ENCODE peak calls at places on chromosomes 16 and 17, in nine cellular contexts. One of them, this sample, is unnamed.

GRCh38 chr16:48064971-48065370 is 90.8 kb downstream of the ABCC12 start:
- DNase-seq in lung: no peak
- DNase-seq in stomach: no peak
- DNase-seq in ascending aorta: no peak
- DNase-seq in neural progenitor cell: no peak
- DNase-seq in A549: no peak
- DNase-seq in CD8-positive, alpha-beta memory T cell: no peak
- DNase-seq in cardiac muscle cell: peak; percentile 26
- DNase-seq in gastrocnemius medialis: no peak
- DNase-seq in this sample: no peak

GRCh38 chr16:81604960-81605383 is 160.4 kb downstream of the CMIP start:
- DNase-seq in lung: no peak
- DNase-seq in stomach: peak; percentile 49
- DNase-seq in ascending aorta: no peak
- DNase-seq in neural progenitor cell: no peak
- DNase-seq in A549: no peak
- DNase-seq in CD8-positive, alpha-beta memory T cell: no peak
- DNase-seq in cardiac muscle cell: peak; percentile 54
- DNase-seq in gastrocnemius medialis: no peak
- DNase-seq in this sample: no peak

GRCh38 chr16:4852221-4852872 is 5.1 kb downstream of the UBN1 start:
- DNase-seq in lung: no peak
- DNase-seq in stomach: no peak
- DNase-seq in ascending aorta: no peak
- DNase-seq in neural progenitor cell: no peak
- DNase-seq in A549: peak; percentile 51
- DNase-seq in CD8-positive, alpha-beta memory T cell: no peak
- DNase-seq in cardiac muscle cell: peak; percentile 17
- DNase-seq in gastrocnemius medialis: no peak
- DNase-seq in this sample: peak; percentile 43

GRCh38 chr17:7282752-7283321 is 1.3 kb downstream of the SLC2A4 start:
- DNase-seq in lung: no peak
- DNase-seq in stomach: no peak
- DNase-seq in ascending aorta: no peak
- DNase-seq in neural progenitor cell: no peak
- DNase-seq in A549: no peak
- DNase-seq in CD8-positive, alpha-beta memory T cell: no peak
- DNase-seq in cardiac muscle cell: no peak
- DNase-seq in gastrocnemius medialis: peak; percentile 80
- DNase-seq in this sample: no peak

GRCh38 chr17:42989726-42990652 is 8.2 kb upstream of the RPL27 start:
- DNase-seq in lung: no peak
- DNase-seq in stomach: no peak
- DNase-seq in ascending aorta: no peak
- DNase-seq in neural progenitor cell: no peak
- DNase-seq in A549: peak; percentile 76
- DNase-seq in CD8-positive, alpha-beta memory T cell: no peak
- DNase-seq in cardiac muscle cell: no peak
- DNase-seq in gastrocnemius medialis: no peak
- DNase-seq in this sample: no peak

GRCh38 chr17:4945944-4946280 is 2.4 kb downstream of the PFN1 start:
- DNase-seq in lung: no peak
- DNase-seq in stomach: no peak
- DNase-seq in ascending aorta: no peak
- DNase-seq in neural progenitor cell: no peak
- DNase-seq in A549: no peak
- DNase-seq in CD8-positive, alpha-beta memory T cell: no peak
- DNase-seq in cardiac muscle cell: no peak
- DNase-seq in gastrocnemius medialis: no peak
- DNase-seq in this sample: no peak

GRCh38 chr17:49759203-49759602 is 4.7 kb downstream of the FAM117A start:
- DNase-seq in lung: no peak
- DNase-seq in stomach: no peak
- DNase-seq in ascending aorta: no peak
- DNase-seq in neural progenitor cell: no peak
- DNase-seq in A549: no peak
- DNase-seq in CD8-positive, alpha-beta memory T cell: no peak
- DNase-seq in cardiac muscle cell: no peak
- DNase-seq in gastrocnemius medialis: no peak
- DNase-seq in this sample: no peak

GRCh38 chr17:82016061-82016874 is 6.4 kb downstream of the CENPX start:
- DNase-seq in lung: no peak
- DNase-seq in stomach: no peak
- DNase-seq in ascending aorta: no peak
- DNase-seq in neural progenitor cell: no peak
- DNase-seq in A549: no peak
- DNase-seq in CD8-positive, alpha-beta memory T cell: no peak
- DNase-seq in cardiac muscle cell: no peak
- DNase-seq in gastrocnemius medialis: no peak
- DNase-seq in this sample: no peak

GRCh38 chr16:89615596-89616090 is 2.2 kb downstream of the DPEP1 start:
- DNase-seq in lung: no peak
- DNase-seq in stomach: peak; percentile 47
- DNase-seq in ascending aorta: no peak
- DNase-seq in neural progenitor cell: peak; percentile 67
- DNase-seq in A549: peak; percentile 47
- DNase-seq in CD8-positive, alpha-beta memory T cell: no peak
- DNase-seq in cardiac muscle cell: peak; percentile 19
- DNase-seq in gastrocnemius medialis: no peak
- DNase-seq in this sample: peak; percentile 34

GRCh38 chr16:61050547-61050946 is 985.7 kb downstream of the CDH8 start:
- DNase-seq in lung: no peak
- DNase-seq in stomach: no peak
- DNase-seq in ascending aorta: no peak
- DNase-seq in neural progenitor cell: no peak
- DNase-seq in A549: no peak
- DNase-seq in CD8-positive, alpha-beta memory T cell: no peak
- DNase-seq in cardiac muscle cell: no peak
- DNase-seq in gastrocnemius medialis: no peak
- DNase-seq in this sample: no peak

GRCh38 chr17:36920032-36921000 is 17.0 kb upstream of the LHX1 start:
- DNase-seq in lung: no peak
- DNase-seq in stomach: no peak
- DNase-seq in ascending aorta: no peak
- DNase-seq in neural progenitor cell: peak; percentile 67
- DNase-seq in A549: peak; percentile 89
- DNase-seq in CD8-positive, alpha-beta memory T cell: no peak
- DNase-seq in cardiac muscle cell: no peak
- DNase-seq in gastrocnemius medialis: no peak
- DNase-seq in this sample: no peak

GRCh38 chr16:72858611-72859493 is 189.1 kb downstream of the ZFHX3 start:
- DNase-seq in lung: no peak
- DNase-seq in stomach: no peak
- DNase-seq in ascending aorta: peak; percentile 14
- DNase-seq in neural progenitor cell: no peak
- DNase-seq in A549: no peak
- DNase-seq in CD8-positive, alpha-beta memory T cell: no peak
- DNase-seq in cardiac muscle cell: peak; percentile 74
- DNase-seq in gastrocnemius medialis: no peak
- DNase-seq in this sample: no peak

GRCh38 chr17:73519011-73519410 is 125.2 kb downstream of the SDK2 start:
- DNase-seq in lung: no peak
- DNase-seq in stomach: no peak
- DNase-seq in ascending aorta: no peak
- DNase-seq in neural progenitor cell: no peak
- DNase-seq in A549: no peak
- DNase-seq in CD8-positive, alpha-beta memory T cell: no peak
- DNase-seq in cardiac muscle cell: no peak
- DNase-seq in gastrocnemius medialis: no peak
- DNase-seq in this sample: no peak

GRCh38 chr16:56610017-56610608 is 1.7 kb downstream of the MT2A start:
- DNase-seq in lung: peak; percentile 58
- DNase-seq in stomach: peak; percentile 47
- DNase-seq in ascending aorta: no peak
- DNase-seq in neural progenitor cell: no peak
- DNase-seq in A549: peak; percentile 21
- DNase-seq in CD8-positive, alpha-beta memory T cell: peak; percentile 52
- DNase-seq in cardiac muscle cell: peak; percentile 85
- DNase-seq in gastrocnemius medialis: peak; percentile 86
- DNase-seq in this sample: peak; percentile 61

GRCh38 chr17:61414141-61414935 is 14.7 kb downstream of the TBX2 start:
- DNase-seq in lung: peak; percentile 59
- DNase-seq in stomach: peak; percentile 25
- DNase-seq in ascending aorta: peak; percentile 8
- DNase-seq in neural progenitor cell: no peak
- DNase-seq in A549: no peak
- DNase-seq in CD8-positive, alpha-beta memory T cell: no peak
- DNase-seq in cardiac muscle cell: peak; percentile 48
- DNase-seq in gastrocnemius medialis: peak; percentile 11
- DNase-seq in this sample: peak; percentile 29

DNA sequence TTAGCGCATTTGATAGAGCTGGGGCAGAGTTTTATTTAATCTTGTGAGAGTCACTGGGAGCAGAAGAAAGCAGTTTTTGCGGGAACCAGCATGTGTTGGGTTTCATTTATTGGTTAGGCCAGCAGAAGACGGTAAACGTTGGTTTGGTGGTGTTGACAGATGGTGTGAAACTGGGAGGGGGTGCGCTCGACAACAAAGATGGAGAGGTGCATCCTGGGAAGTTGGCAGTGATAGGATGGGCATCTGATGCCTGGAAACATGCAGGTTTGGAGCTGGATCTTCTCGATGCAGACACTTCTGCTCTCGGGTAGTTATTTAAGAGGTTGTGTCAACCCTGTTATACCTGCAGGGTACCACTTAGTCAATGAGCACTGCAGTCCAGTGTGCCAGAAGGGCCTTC is 24.9 kb upstream of the CLEC18A start:
- DNase-seq in lung: no peak
- DNase-seq in stomach: no peak
- DNase-seq in ascending aorta: no peak
- DNase-seq in neural progenitor cell: no peak
- DNase-seq in A549: no peak
- DNase-seq in CD8-positive, alpha-beta memory T cell: no peak
- DNase-seq in cardiac muscle cell: no peak
- DNase-seq in gastrocnemius medialis: no peak
- DNase-seq in this sample: no peak
- H3K4me1 ChIP-seq in lung: no peaks in the 10 kb centered on the region
- H3K4me1 ChIP-seq in stomach: no peaks in the 10 kb centered on the region
- H3K4me1 ChIP-seq in ascending aorta: peaks cover 18% of the 10 kb centered on the region
- H3K4me1 ChIP-seq in neural progenitor cell: no peaks in the 10 kb centered on the region
- H3K4me1 ChIP-seq in A549: no peaks in the 10 kb centered on the region
- H3K4me1 ChIP-seq in CD8-positive, alpha-beta memory T cell: no peaks in the 10 kb centered on the region
- H3K4me1 ChIP-seq in cardiac muscle cell: peaks cover 37% of the 10 kb centered on the region
- H3K4me1 ChIP-seq in gastrocnemius medialis: peaks cover 7% of the 10 kb centered on the region
- H3K4me1 ChIP-seq in this sample: no peaks in the 10 kb centered on the region

GRCh38 chr16:86550281-86550680 is 4.8 kb downstream of the MTHFSD start:
- DNase-seq in lung: no peak
- DNase-seq in stomach: no peak
- DNase-seq in ascending aorta: no peak
- DNase-seq in neural progenitor cell: no peak
- DNase-seq in A549: no peak
- DNase-seq in CD8-positive, alpha-beta memory T cell: no peak
- DNase-seq in cardiac muscle cell: no peak
- DNase-seq in gastrocnemius medialis: peak; percentile 83
- DNase-seq in this sample: no peak

GRCh38 chr16:86546638-86547013 is 8.4 kb downstream of the MTHFSD start:
- DNase-seq in lung: no peak
- DNase-seq in stomach: no peak
- DNase-seq in ascending aorta: no peak
- DNase-seq in neural progenitor cell: no peak
- DNase-seq in A549: no peak
- DNase-seq in CD8-positive, alpha-beta memory T cell: no peak
- DNase-seq in cardiac muscle cell: no peak
- DNase-seq in gastrocnemius medialis: no peak
- DNase-seq in this sample: no peak

GRCh38 chr16:86547286-86547685 is 7.7 kb downstream of the MTHFSD start:
- DNase-seq in lung: no peak
- DNase-seq in stomach: no peak
- DNase-seq in ascending aorta: no peak
- DNase-seq in neural progenitor cell: no peak
- DNase-seq in A549: no peak
- DNase-seq in CD8-positive, alpha-beta memory T cell: no peak
- DNase-seq in cardiac muscle cell: no peak
- DNase-seq in gastrocnemius medialis: no peak
- DNase-seq in this sample: no peak

GRCh38 chr16:86549076-86549892 is 5.8 kb downstream of the MTHFSD start:
- DNase-seq in lung: no peak
- DNase-seq in stomach: no peak
- DNase-seq in ascending aorta: no peak
- DNase-seq in neural progenitor cell: no peak
- DNase-seq in A549: no peak
- DNase-seq in CD8-positive, alpha-beta memory T cell: no peak
- DNase-seq in cardiac muscle cell: no peak
- DNase-seq in gastrocnemius medialis: peak; percentile 59
- DNase-seq in this sample: no peak

DNA sequence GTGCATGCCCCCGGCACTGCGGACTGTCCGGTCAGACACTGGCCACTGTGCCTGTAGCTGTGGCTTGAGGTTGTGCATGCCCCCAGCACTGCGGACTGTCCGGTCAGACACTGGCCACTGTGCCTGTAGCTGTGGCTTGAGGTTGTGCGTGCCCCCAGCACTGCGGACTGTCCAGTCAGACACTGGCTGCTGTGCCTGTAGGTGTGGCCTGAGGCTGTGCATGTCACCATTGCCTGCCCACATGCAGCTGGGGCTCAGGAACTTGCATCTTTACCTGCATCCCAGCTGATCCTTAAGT is 5.2 kb downstream of the MTHFSD start:
- DNase-seq in lung: no peak
- DNase-seq in stomach: no peak
- DNase-seq in ascending aorta: no peak
- DNase-seq in neural progenitor cell: no peak
- DNase-seq in A549: no peak
- DNase-seq in CD8-positive, alpha-beta memory T cell: no peak
- DNase-seq in cardiac muscle cell: no peak
- DNase-seq in gastrocnemius medialis: no peak
- DNase-seq in this sample: no peak
- H3K4me1 ChIP-seq in lung: no peaks in the 10 kb centered on the region
- H3K4me1 ChIP-seq in stomach: peaks cover 5% of the 10 kb centered on the region
- H3K4me1 ChIP-seq in ascending aorta: no peaks in the 10 kb centered on the region
- H3K4me1 ChIP-seq in neural progenitor cell: no peaks in the 10 kb centered on the region
- H3K4me1 ChIP-seq in A549: no peaks in the 10 kb centered on the region
- H3K4me1 ChIP-seq in CD8-positive, alpha-beta memory T cell: peaks cover 5% of the 10 kb centered on the region
- H3K4me1 ChIP-seq in cardiac muscle cell: no peaks in the 10 kb centered on the region
- H3K4me1 ChIP-seq in gastrocnemius medialis: peaks cover 36% of the 10 kb centered on the region
- H3K4me1 ChIP-seq in this sample: no peaks in the 10 kb centered on the region

DNA sequence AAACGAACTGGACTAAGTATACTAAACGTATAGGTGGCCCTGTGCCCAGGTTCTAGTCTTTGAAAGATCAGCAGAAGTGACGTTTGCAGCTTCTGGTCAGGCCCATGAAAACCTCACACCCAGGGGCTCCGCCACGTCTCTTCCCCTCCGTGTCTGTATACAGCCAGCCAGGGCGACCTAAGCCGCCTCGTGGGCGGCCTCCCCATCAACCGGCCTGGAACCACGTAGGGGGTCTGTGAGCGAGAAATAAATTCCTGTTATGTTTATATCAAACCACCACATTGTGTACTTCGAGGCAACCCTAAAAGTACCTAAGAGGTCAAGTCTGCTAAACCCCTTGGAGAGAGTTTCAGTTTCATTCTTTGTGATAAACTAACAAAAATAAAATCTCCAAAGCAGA is 6.8 kb downstream of the TK1 start:
- DNase-seq in lung: no peak
- DNase-seq in stomach: no peak
- DNase-seq in ascending aorta: no peak
- DNase-seq in neural progenitor cell: no peak
- DNase-seq in A549: no peak
- DNase-seq in CD8-positive, alpha-beta memory T cell: no peak
- DNase-seq in cardiac muscle cell: no peak
- DNase-seq in gastrocnemius medialis: no peak
- DNase-seq in this sample: no peak
- H3K4me1 ChIP-seq in lung: no peaks in the 10 kb centered on the region
- H3K4me1 ChIP-seq in stomach: peaks cover 50% of the 10 kb centered on the region
- H3K4me1 ChIP-seq in ascending aorta: peaks cover 11% of the 10 kb centered on the region
- H3K4me1 ChIP-seq in neural progenitor cell: peaks cover 5% of the 10 kb centered on the region
- H3K4me1 ChIP-seq in A549: peaks cover 27% of the 10 kb centered on the region
- H3K4me1 ChIP-seq in CD8-positive, alpha-beta memory T cell: peaks cover 12% of the 10 kb centered on the region
- H3K4me1 ChIP-seq in cardiac muscle cell: peaks cover 27% of the 10 kb centered on the region
- H3K4me1 ChIP-seq in gastrocnemius medialis: peaks cover 40% of the 10 kb centered on the region
- H3K4me1 ChIP-seq in this sample: peaks cover 22% of the 10 kb centered on the region

GRCh38 chr17:68400404-68400735 is 56.9 kb downstream of the WIPI1 start:
- DNase-seq in lung: peak; percentile 28
- DNase-seq in stomach: no peak
- DNase-seq in ascending aorta: no peak
- DNase-seq in neural progenitor cell: no peak
- DNase-seq in A549: no peak
- DNase-seq in CD8-positive, alpha-beta memory T cell: no peak
- DNase-seq in cardiac muscle cell: no peak
- DNase-seq in gastrocnemius medialis: no peak
- DNase-seq in this sample: peak; percentile 4
- H3K4me1 ChIP-seq in lung: peaks cover 3% of the 10 kb centered on the region
- H3K4me1 ChIP-seq in stomach: peaks cover 5% of the 10 kb centered on the region
- H3K4me1 ChIP-seq in ascending aorta: no peaks in the 10 kb centered on the region
- H3K4me1 ChIP-seq in neural progenitor cell: peaks cover 4% of the 10 kb centered on the region
- H3K4me1 ChIP-seq in A549: peaks cover 3% of the 10 kb centered on the region
- H3K4me1 ChIP-seq in CD8-positive, alpha-beta memory T cell: peaks cover 32% of the 10 kb centered on the region
- H3K4me1 ChIP-seq in cardiac muscle cell: peaks cover 4% of the 10 kb centered on the region
- H3K4me1 ChIP-seq in gastrocnemius medialis: peaks cover 23% of the 10 kb centered on the region
- H3K4me1 ChIP-seq in this sample: no peaks in the 10 kb centered on the region

This sample was measured in colonic mucosa.